ENCODE peak calls at places on chromosome 7, in seven cellular contexts. P, R, O, X, Z, Q and H are unnamed samples.

GRCh38 chr7:39952791-39953190 is 2.7 kb downstream of the CDK13 start:
- DNase-seq in O (no peak), P (no peak), Q (no peak), Z (no peak), R (no peak), X (no peak), H (no peak)

GRCh38 chr7:139192014-139192706 is 38.9 kb upstream of the UBN2 start:
- DNase-seq in Q (no peak), X (no peak), O (no peak), P (no peak), R (no peak), Z (no peak), H (no peak)

GRCh38 chr7:38330861-38331709 is 57.6 kb upstream of the TARP start:
- DNase-seq in X (no peak), P (peak; percentile 87), R (peak; percentile 71), Q (no peak), O (no peak), Z (no peak), H (no peak)

GRCh38 chr7:138934861-138935260 is 46.3 kb downstream of the KIAA1549 start:
- DNase-seq in X (no peak), O (no peak), R (no peak), P (peak; percentile 44), Q (no peak), Z (no peak), H (no peak)

GRCh38 chr7:1739593-1739992 is 69.5 kb downstream of the ELFN1 start:
- DNase-seq in R (no peak), Q (no peak), P (no peak), O (no peak), X (no peak), Z (no peak), H (no peak)

GRCh38 chr7:68206946-68207485 is 1210.4 kb downstream of the TYW1 start:
- DNase-seq in Z (no peak), O (no peak), X (no peak), Q (no peak), P (no peak), R (no peak), H (no peak)

GRCh38 chr7:55776196-55776595 is 86.4 kb downstream of the SEPTIN14 start:
- DNase-seq in R (no peak), O (no peak), Z (no peak), Q (no peak), X (no peak), P (no peak), H (no peak)

GRCh38 chr7:54546081-54546985 is 4.2 kb downstream of the VSTM2A start:
- DNase-seq in R (peak; percentile 38), X (no peak), P (no peak), Q (no peak), O (no peak), Z (peak; percentile 47), H (no peak)

GRCh38 chr7:150369740-150370501 is 1.3 kb downstream of the REPIN1 start:
- DNase-seq in O (no peak), Z (no peak), P (no peak), X (no peak), Q (peak; percentile 43), R (peak; percentile 38), H (no peak)

GRCh38 chr7:130380121-130380860 is at the start of gene CPA1:
- DNase-seq in R (no peak), P (no peak), Z (no peak), O (no peak), Q (peak; percentile 31), X (no peak), H (no peak)

GRCh38 chr7:7569113-7569527 is 2.4 kb downstream of the MIOS start:
- DNase-seq in O (no peak), R (no peak), P (peak; percentile 66), Z (no peak), Q (no peak), X (no peak), H (no peak)

GRCh38 chr7:130415019-130415418 is 25.8 kb downstream of the CEP41 start:
- DNase-seq in O (no peak), Q (no peak), X (no peak), P (no peak), Z (no peak), R (no peak), H (no peak)

GRCh38 chr7:130982160-130982638 is 248.2 kb upstream of the KLF14 start:
- DNase-seq in R (peak; percentile 59), Q (peak; percentile 69), P (peak; percentile 61), O (no peak), Z (peak; percentile 43), X (no peak), H (no peak)

GRCh38 chr7:126569402-126569801 is 683.3 kb downstream of the GRM8 start:
- DNase-seq in R (no peak), X (no peak), O (no peak), P (no peak), Q (no peak), Z (no peak), H (no peak)

GRCh38 chr7:42091461-42092229 is 145.4 kb downstream of the GLI3 start:
- DNase-seq in X (no peak), R (no peak), Z (no peak), Q (no peak), P (no peak), O (no peak), H (no peak)

GRCh38 chr7:128129224-128129864 is 98.1 kb upstream of the LRRC4 start:
- DNase-seq in O (no peak), Z (no peak), Q (no peak), R (no peak), P (peak; percentile 96), X (no peak), H (no peak)

GRCh38 chr7:42107484-42107883 is 129.5 kb downstream of the GLI3 start:
- DNase-seq in O (no peak), R (no peak), X (no peak), Q (no peak), Z (no peak), P (no peak), H (peak; percentile 90)

GRCh38 chr7:16975712-16976111 is 93.9 kb upstream of the AGR3 start:
- DNase-seq in P (peak; percentile 88), X (no peak), R (no peak), Q (no peak), Z (no peak), O (no peak), H (no peak)

GRCh38 chr7:144454256-144455039 is 51.0 kb upstream of the NOBOX start:
- DNase-seq in O (no peak), Z (peak; percentile 5), R (no peak), Q (no peak), P (no peak), X (no peak), H (no peak)

GRCh38 chr7:132656846-132657776 is 80.8 kb upstream of the PLXNA4 start:
- DNase-seq in P (peak; percentile 79), Z (peak; percentile 32), X (no peak), Q (no peak), R (peak; percentile 54), O (no peak), H (peak; percentile 26)

GRCh38 chr7:15561840-15562239 is at the start of gene AGMO:
- DNase-seq in O (peak; percentile 32), P (no peak), R (no peak), X (peak; percentile 87), Q (peak; percentile 87), Z (no peak), H (no peak)

GRCh38 chr7:80040335-80040734 is 94.3 kb upstream of the GNAI1 start:
- DNase-seq in Q (no peak), O (no peak), P (no peak), Z (no peak), R (no peak), X (no peak), H (no peak)
- TF ChIP-seq POLR2A in Q (no peak), O (no peak), P (no peak), Z (no peak), R (no peak), X (no peak), H (no peak)

DNA sequence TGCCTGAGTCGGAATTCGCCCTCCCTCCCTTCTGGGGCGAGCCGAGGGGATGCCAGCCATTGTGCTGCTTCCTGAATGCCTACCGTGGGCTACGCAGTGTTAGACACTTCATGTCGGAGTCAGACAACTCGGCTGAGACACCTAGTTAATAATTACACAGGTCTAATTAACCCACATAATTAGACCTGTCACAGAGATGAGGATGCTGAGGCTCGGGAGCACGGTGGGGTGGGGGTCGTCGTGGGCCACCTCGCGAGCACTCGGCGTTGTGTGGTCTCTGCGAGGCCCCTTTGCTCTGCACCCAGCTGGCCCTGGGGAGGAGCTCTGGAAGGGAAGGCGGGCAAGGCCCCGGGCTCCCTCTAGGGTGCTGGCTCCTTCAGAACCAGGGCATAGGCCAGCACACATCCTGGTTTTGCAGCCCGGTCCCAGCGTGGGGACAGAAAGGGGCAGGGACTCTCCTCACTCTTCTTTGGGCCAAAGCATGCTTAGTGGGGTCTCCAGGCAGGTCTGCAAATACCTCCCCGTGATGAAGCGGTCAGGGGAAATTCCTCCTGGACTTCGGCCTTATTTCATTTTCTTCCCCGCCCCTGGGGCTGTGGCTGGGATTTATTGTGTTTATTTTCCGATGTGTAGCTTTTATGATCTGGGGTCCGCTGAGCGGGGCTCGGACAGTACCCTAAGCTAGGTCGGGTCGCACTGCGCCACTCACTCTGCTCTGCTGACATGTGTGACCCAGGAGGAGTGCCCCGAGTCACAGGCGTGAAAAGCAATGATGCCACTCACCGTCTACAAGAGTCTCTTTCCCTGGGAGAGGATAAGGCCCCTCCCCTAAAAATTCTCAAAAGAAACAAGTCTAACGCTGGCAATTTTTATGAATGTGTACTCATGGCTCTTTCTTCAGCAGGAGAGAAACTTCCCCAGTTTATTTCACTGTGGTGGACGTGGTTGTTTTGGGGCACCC is 4.9 kb upstream of the FOXL3 start:
- DNase-seq in P (no peak), Q (peak; percentile 73), Z (no peak), X (no peak), R (no peak), O (no peak), H (no peak)
- TF ChIP-seq POLR2A in P (no peak), Q (no peak), Z (no peak), X (no peak), R (no peak), O (no peak), H (no peak)

GRCh38 chr7:100126931-100127865 is at the start of gene MBLAC1:
- DNase-seq in P (peak; percentile 97), R (peak; percentile 96), Z (peak; percentile 82), Q (peak; percentile 96), O (peak; percentile 91), X (peak; percentile 93), H (peak; percentile 78)
- TF ChIP-seq POLR2A in P (peak; percentile 90), R (peak; percentile 92), Z (peak; percentile 81), Q (peak; percentile 79), O (peak; percentile 42), X (no peak), H (peak; percentile 72)

DNA sequence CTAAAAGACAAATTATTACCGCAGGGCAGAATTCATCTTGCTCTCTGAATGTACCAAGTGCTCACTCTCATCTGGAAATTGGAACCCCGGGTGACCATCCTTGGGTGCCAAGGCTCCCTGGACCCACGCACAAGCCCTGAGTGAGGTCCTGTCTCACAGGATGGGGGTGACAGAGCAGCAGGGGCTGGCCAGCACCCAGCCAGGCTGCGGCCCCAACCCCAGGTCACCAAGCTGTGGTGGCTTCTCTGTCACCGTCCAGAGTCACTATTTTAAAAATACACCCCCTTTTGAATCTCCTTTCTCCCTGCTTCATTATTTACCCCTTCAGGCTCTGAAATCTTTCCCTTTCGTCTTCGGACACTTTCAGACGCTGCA is 148.6 kb downstream of the PRKAG2 start:
- DNase-seq in Q (no peak), X (no peak), O (no peak), Z (no peak), P (no peak), R (no peak), H (no peak)
- TF ChIP-seq POLR2A in Q (no peak), X (no peak), O (no peak), Z (no peak), P (no peak), R (no peak), H (no peak)

GRCh38 chr7:30635798-30636197 is 41.1 kb downstream of the GARS1 start:
- DNase-seq in Z (no peak), X (no peak), R (no peak), O (no peak), Q (no peak), P (no peak), H (no peak)
- TF ChIP-seq POLR2A in Z (no peak), X (no peak), R (no peak), O (no peak), Q (no peak), P (no peak), H (no peak)